ENCODE peak calls at places on chromosomes 7 and 10, in four cellular contexts. One of them, this sample, is unnamed.

GRCh38 chr10:113051456-113051855 is 101.4 kb downstream of the TCF7L2 start:
- DNase-seq in choroid plexus epithelial cell: no peak
- DNase-seq in AG04450: no peak
- DNase-seq in uterus: no peak
- DNase-seq in this sample: no peak

GRCh38 chr7:150415161-150416160 is 35.0 kb upstream of the GIMAP8 start:
- DNase-seq in choroid plexus epithelial cell: no peak
- DNase-seq in AG04450: no peak
- DNase-seq in uterus: no peak
- DNase-seq in this sample: no peak

GRCh38 chr10:105844653-105845052 is 1203.6 kb downstream of the SORCS3 start:
- DNase-seq in choroid plexus epithelial cell: no peak
- DNase-seq in AG04450: no peak
- DNase-seq in uterus: no peak
- DNase-seq in this sample: no peak

GRCh38 chr10:123995461-123996131 is 97.8 kb downstream of the CHST15 start:
- DNase-seq in choroid plexus epithelial cell: peak
- DNase-seq in AG04450: peak
- DNase-seq in uterus: peak
- DNase-seq in this sample: peak

GRCh38 chr7:46680147-46680546 is 759.1 kb upstream of the IGFBP3 start:
- DNase-seq in choroid plexus epithelial cell: peak
- DNase-seq in AG04450: no peak
- DNase-seq in uterus: no peak
- DNase-seq in this sample: no peak

GRCh38 chr10:128011059-128011979 is 104.4 kb downstream of the PTPRE start:
- DNase-seq in choroid plexus epithelial cell: peak
- DNase-seq in AG04450: peak
- DNase-seq in uterus: peak
- DNase-seq in this sample: peak

GRCh38 chr7:10612950-10613349 is 360.7 kb upstream of the PHF14 start:
- DNase-seq in choroid plexus epithelial cell: no peak
- DNase-seq in AG04450: no peak
- DNase-seq in uterus: no peak
- DNase-seq in this sample: no peak

GRCh38 chr10:79444243-79445119 is 943 bp downstream of the ZCCHC24 start:
- DNase-seq in choroid plexus epithelial cell: peak
- DNase-seq in AG04450: no peak
- DNase-seq in uterus: peak
- DNase-seq in this sample: peak

GRCh38 chr7:92685146-92686042 is 95.2 kb upstream of the FAM133B start:
- DNase-seq in choroid plexus epithelial cell: no peak
- DNase-seq in AG04450: no peak
- DNase-seq in uterus: no peak
- DNase-seq in this sample: no peak

GRCh38 chr7:77759294-77759889 is 38.8 kb downstream of the TMEM60 start:
- DNase-seq in choroid plexus epithelial cell: peak
- DNase-seq in AG04450: peak
- DNase-seq in uterus: peak
- DNase-seq in this sample: peak

GRCh38 chr7:3005257-3005656 is 38.4 kb downstream of the CARD11 start:
- DNase-seq in choroid plexus epithelial cell: peak
- DNase-seq in AG04450: no peak
- DNase-seq in uterus: no peak
- DNase-seq in this sample: no peak

GRCh38 chr7:45982132-45982531 is 61.1 kb upstream of the IGFBP3 start:
- DNase-seq in choroid plexus epithelial cell: no peak
- DNase-seq in AG04450: no peak
- DNase-seq in uterus: no peak
- DNase-seq in this sample: no peak

GRCh38 chr7:105268511-105269392 is 120.0 kb downstream of the SRPK2 start:
- DNase-seq in choroid plexus epithelial cell: peak
- DNase-seq in AG04450: peak
- DNase-seq in uterus: no peak
- DNase-seq in this sample: peak

GRCh38 chr10:127797339-127797738 is 60.4 kb downstream of the FOXI2 start:
- DNase-seq in choroid plexus epithelial cell: peak
- DNase-seq in AG04450: no peak
- DNase-seq in uterus: no peak
- DNase-seq in this sample: no peak

GRCh38 chr10:17239671-17240460 is 11.8 kb downstream of the VIM start:
- DNase-seq in choroid plexus epithelial cell: no peak
- DNase-seq in AG04450: no peak
- DNase-seq in uterus: no peak
- DNase-seq in this sample: no peak

GRCh38 chr10:108392286-108392685 is 1227.8 kb upstream of the SORCS1 start:
- DNase-seq in choroid plexus epithelial cell: peak
- DNase-seq in AG04450: no peak
- DNase-seq in uterus: no peak
- DNase-seq in this sample: peak

GRCh38 chr7:137296551-137296950 is 47.0 kb downstream of the PTN start:
- DNase-seq in choroid plexus epithelial cell: no peak
- DNase-seq in AG04450: no peak
- DNase-seq in uterus: no peak
- DNase-seq in this sample: no peak

GRCh38 chr10:119859422-119860258 is 13.0 kb downstream of the MCMBP start:
- DNase-seq in choroid plexus epithelial cell: peak
- DNase-seq in AG04450: no peak
- DNase-seq in uterus: no peak
- DNase-seq in this sample: peak

GRCh38 chr10:51092402-51092801 is 18.1 kb downstream of the PRKG1 start:
- DNase-seq in choroid plexus epithelial cell: peak
- DNase-seq in AG04450: no peak
- DNase-seq in uterus: peak
- DNase-seq in this sample: peak

GRCh38 chr7:27442446-27442845 is 199.8 kb downstream of the EVX1 start:
- DNase-seq in choroid plexus epithelial cell: peak
- DNase-seq in AG04450: no peak
- DNase-seq in uterus: no peak
- DNase-seq in this sample: peak

GRCh38 chr7:137990251-137990901 is 11.5 kb downstream of the CREB3L2 start:
- DNase-seq in choroid plexus epithelial cell: peak
- DNase-seq in AG04450: peak
- DNase-seq in uterus: no peak
- DNase-seq in this sample: peak

GRCh38 chr7:137987968-137988367 is 13.9 kb downstream of the CREB3L2 start:
- DNase-seq in choroid plexus epithelial cell: no peak
- DNase-seq in AG04450: no peak
- DNase-seq in uterus: no peak
- DNase-seq in this sample: no peak

GRCh38 chr7:123237-123636 is 69.1 kb upstream of the FAM20C start:
- DNase-seq in choroid plexus epithelial cell: no peak
- DNase-seq in AG04450: no peak
- DNase-seq in uterus: no peak
- DNase-seq in this sample: no peak

GRCh38 chr7:111394891-111395290 is 167.4 kb downstream of the IMMP2L start:
- DNase-seq in choroid plexus epithelial cell: no peak
- DNase-seq in AG04450: no peak
- DNase-seq in uterus: no peak
- DNase-seq in this sample: no peak

GRCh38 chr10:102546606-102547310 is 43.0 kb downstream of the SUFU start:
- DNase-seq in choroid plexus epithelial cell: peak
- DNase-seq in AG04450: peak
- DNase-seq in uterus: no peak
- DNase-seq in this sample: peak

GRCh38 chr7:2894118-2894940 is 50.2 kb upstream of the GNA12 start:
- DNase-seq in choroid plexus epithelial cell: no peak
- DNase-seq in AG04450: no peak
- DNase-seq in uterus: no peak
- DNase-seq in this sample: no peak

GRCh38 chr10:132684164-132684891 is 101.6 kb downstream of the NKX6-2 start:
- DNase-seq in choroid plexus epithelial cell: peak
- DNase-seq in AG04450: no peak
- DNase-seq in uterus: no peak
- DNase-seq in this sample: peak

GRCh38 chr7:131633342-131633843 is 77.0 kb upstream of the PODXL start:
- DNase-seq in choroid plexus epithelial cell: peak
- DNase-seq in AG04450: no peak
- DNase-seq in uterus: peak
- DNase-seq in this sample: peak

GRCh38 chr7:151544183-151544582 is 24.5 kb upstream of the RHEB start:
- DNase-seq in choroid plexus epithelial cell: no peak
- DNase-seq in AG04450: no peak
- DNase-seq in uterus: no peak
- DNase-seq in this sample: no peak

GRCh38 chr10:122277737-122278136 is 6.6 kb downstream of the BTBD16 start:
- DNase-seq in choroid plexus epithelial cell: no peak
- DNase-seq in AG04450: no peak
- DNase-seq in uterus: no peak
- DNase-seq in this sample: no peak

GRCh38 chr10:30752481-30752881 is 122.9 kb upstream of the LYZL2 start:
- DNase-seq in choroid plexus epithelial cell: no peak
- DNase-seq in AG04450: no peak
- DNase-seq in uterus: no peak
- DNase-seq in this sample: no peak

GRCh38 chr7:33661430-33662160 is 243.7 kb upstream of the BMPER start:
- DNase-seq in choroid plexus epithelial cell: no peak
- DNase-seq in AG04450: no peak
- DNase-seq in uterus: no peak
- DNase-seq in this sample: no peak

GRCh38 chr10:98316661-98317060 is 48.7 kb upstream of the LOXL4 start:
- DNase-seq in choroid plexus epithelial cell: peak
- DNase-seq in AG04450: no peak
- DNase-seq in uterus: no peak
- DNase-seq in this sample: peak

GRCh38 chr7:91836065-91836368 is 44.5 kb downstream of the MTERF1 start:
- DNase-seq in choroid plexus epithelial cell: peak
- DNase-seq in AG04450: peak
- DNase-seq in uterus: no peak
- DNase-seq in this sample: no peak

GRCh38 chr7:128361463-128362441 is at the start of gene PRRT4:
- DNase-seq in choroid plexus epithelial cell: peak
- DNase-seq in AG04450: no peak
- DNase-seq in uterus: no peak
- DNase-seq in this sample: peak

GRCh38 chr7:70694909-70695803 is 436.8 kb upstream of the GALNT17 start:
- DNase-seq in choroid plexus epithelial cell: peak
- DNase-seq in AG04450: no peak
- DNase-seq in uterus: no peak
- DNase-seq in this sample: peak

GRCh38 chr7:11749629-11750028 is 82.4 kb downstream of the THSD7A start:
- DNase-seq in choroid plexus epithelial cell: peak
- DNase-seq in AG04450: no peak
- DNase-seq in uterus: no peak
- DNase-seq in this sample: no peak

GRCh38 chr7:16669581-16669980 is 23.6 kb downstream of the BZW2 start:
- DNase-seq in choroid plexus epithelial cell: peak
- DNase-seq in AG04450: no peak
- DNase-seq in uterus: no peak
- DNase-seq in this sample: no peak

GRCh38 chr7:16668978-16669377 is 23.0 kb downstream of the BZW2 start:
- DNase-seq in choroid plexus epithelial cell: peak
- DNase-seq in AG04450: no peak
- DNase-seq in uterus: no peak
- DNase-seq in this sample: peak

GRCh38 chr7:16670021-16670420 is 24.0 kb downstream of the BZW2 start:
- DNase-seq in choroid plexus epithelial cell: peak
- DNase-seq in AG04450: no peak
- DNase-seq in uterus: no peak
- DNase-seq in this sample: peak

GRCh38 chr7:16667355-16667754 is 21.4 kb downstream of the BZW2 start:
- DNase-seq in choroid plexus epithelial cell: no peak
- DNase-seq in AG04450: no peak
- DNase-seq in uterus: no peak
- DNase-seq in this sample: no peak

GRCh38 chr7:16668049-16668858 is 22.3 kb downstream of the BZW2 start:
- DNase-seq in choroid plexus epithelial cell: peak
- DNase-seq in AG04450: peak
- DNase-seq in uterus: peak
- DNase-seq in this sample: peak
- TF ChIP-seq CTCF in choroid plexus epithelial cell: peak
- TF ChIP-seq CTCF in AG04450: peak
- TF ChIP-seq CTCF in uterus: no peak
- TF ChIP-seq CTCF in this sample: no peak

DNA sequence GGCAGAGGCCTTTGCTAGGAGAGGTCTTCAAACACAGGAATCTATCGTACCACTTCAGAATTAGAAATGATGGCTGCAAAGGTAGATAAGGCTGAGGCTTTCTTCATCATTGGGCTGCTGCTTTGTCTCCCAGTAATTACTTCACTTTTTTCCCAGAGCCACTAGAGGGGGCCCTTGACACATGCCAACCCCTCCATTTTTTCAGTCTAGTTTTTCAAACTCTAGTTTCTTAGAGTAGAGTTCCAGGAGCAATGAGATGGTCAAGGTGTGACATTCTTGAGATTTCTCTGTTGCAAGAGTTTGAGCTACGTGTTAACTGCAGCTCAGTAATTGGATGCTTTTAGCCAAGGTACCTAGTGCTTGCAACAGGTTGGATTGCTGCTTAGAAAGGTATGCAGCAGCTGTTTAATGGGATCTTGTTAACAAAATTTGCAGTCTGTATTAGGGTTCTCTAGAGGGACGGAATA is 33.8 kb upstream of the RBM20 start:
- DNase-seq in choroid plexus epithelial cell: peak
- DNase-seq in AG04450: peak
- DNase-seq in uterus: peak
- DNase-seq in this sample: peak
- H3K4me3 ChIP-seq in choroid plexus epithelial cell: no peak
- H3K4me3 ChIP-seq in AG04450: no peak
- H3K4me3 ChIP-seq in uterus: no peak
- H3K4me3 ChIP-seq in this sample: no peak

GRCh38 chr10:12484945-12485805 is 135.8 kb downstream of the CAMK1D start:
- DNase-seq in choroid plexus epithelial cell: no peak
- DNase-seq in AG04450: no peak
- DNase-seq in uterus: no peak
- DNase-seq in this sample: peak
- TF ChIP-seq CTCF in choroid plexus epithelial cell: no peak
- TF ChIP-seq CTCF in AG04450: no peak
- TF ChIP-seq CTCF in uterus: no peak
- TF ChIP-seq CTCF in this sample: no peak

GRCh38 chr7:149414171-149414570 is 46.7 kb downstream of the ZNF777 start:
- DNase-seq in choroid plexus epithelial cell: no peak
- DNase-seq in AG04450: no peak
- DNase-seq in uterus: no peak
- DNase-seq in this sample: no peak
- H3K4me3 ChIP-seq in choroid plexus epithelial cell: no peak
- H3K4me3 ChIP-seq in AG04450: no peak
- H3K4me3 ChIP-seq in uterus: no peak
- H3K4me3 ChIP-seq in this sample: no peak

GRCh38 chr10:84743483-84743882 is 415.1 kb downstream of the CCSER2 start:
- DNase-seq in choroid plexus epithelial cell: peak
- DNase-seq in AG04450: no peak
- DNase-seq in uterus: no peak
- DNase-seq in this sample: no peak
- TF ChIP-seq CTCF in choroid plexus epithelial cell: peak
- TF ChIP-seq CTCF in AG04450: no peak
- TF ChIP-seq CTCF in uterus: no peak
- TF ChIP-seq CTCF in this sample: peak

DNA sequence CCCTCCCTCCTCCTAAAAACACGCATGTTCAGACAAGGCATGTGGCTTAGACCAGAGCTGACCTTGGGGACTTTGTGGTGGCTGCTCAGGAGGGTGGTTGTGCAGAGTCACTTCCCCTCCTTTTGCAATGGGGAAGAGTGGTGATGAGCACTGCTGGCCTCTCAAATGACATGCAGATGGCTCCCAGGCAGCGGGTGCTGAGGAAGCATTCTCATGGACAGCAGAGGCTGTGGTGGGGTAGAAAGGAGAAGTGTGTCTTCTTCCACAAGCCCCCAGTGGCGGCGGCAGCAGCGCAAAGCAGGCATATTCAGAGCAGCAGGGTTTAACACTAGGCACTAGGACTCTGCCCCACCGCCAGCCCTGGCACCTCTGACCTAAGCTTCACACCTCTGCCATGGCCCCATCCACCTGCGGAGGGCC is 105.9 kb upstream of the ANLN start:
- DNase-seq in choroid plexus epithelial cell: peak
- DNase-seq in AG04450: no peak
- DNase-seq in uterus: no peak
- DNase-seq in this sample: peak
- H3K4me3 ChIP-seq in choroid plexus epithelial cell: no peak
- H3K4me3 ChIP-seq in AG04450: no peak
- H3K4me3 ChIP-seq in uterus: no peak
- H3K4me3 ChIP-seq in this sample: no peak

This sample was measured in foreskin fibroblast.